ENCODE peak calls at places on chromosomes 12 and 14, in five cellular contexts. Y, M, V, J and K are unnamed samples.

GRCh38 chr12:101343893-101344292 is 63.7 kb downstream of the ARL1 start:
- DNase-seq in M (no peak), V (no peak), Y (no peak), J (no peak), K (no peak)

GRCh38 chr12:21771311-21771710 is 3.2 kb downstream of the KCNJ8 start:
- DNase-seq in V (no peak), Y (no peak), J (no peak), M (no peak), K (no peak)

GRCh38 chr14:31937730-31938346 is 139.3 kb upstream of the ARHGAP5 start:
- DNase-seq in M (peak), V (peak), J (peak), Y (peak), K (peak)

GRCh38 chr14:72643317-72643801 is 250.5 kb downstream of the DPF3 start:
- DNase-seq in Y (peak), J (no peak), V (no peak), M (no peak), K (peak)

GRCh38 chr14:99289394-99290189 is 17.6 kb upstream of the BCL11B start:
- DNase-seq in Y (no peak), J (no peak), V (no peak), M (no peak), K (no peak)

GRCh38 chr12:113805201-113805600 is 160.9 kb downstream of the RBM19 start:
- DNase-seq in M (no peak), V (no peak), Y (no peak), J (no peak), K (no peak)

GRCh38 chr14:64806202-64806861 is 73.4 kb downstream of the SPTB start:
- DNase-seq in M (no peak), V (no peak), Y (no peak), J (no peak), K (no peak)

GRCh38 chr14:100688598-100689499 is 37.8 kb upstream of the DLK1 start:
- DNase-seq in M (no peak), V (no peak), J (peak), Y (peak), K (no peak)

GRCh38 chr14:92677087-92677668 is 71.2 kb downstream of the LGMN start:
- DNase-seq in M (no peak), Y (no peak), J (peak), V (no peak), K (no peak)

GRCh38 chr12:110591508-110592051 is 8.5 kb upstream of the PPTC7 start:
- DNase-seq in V (no peak), Y (no peak), J (no peak), M (no peak), K (no peak)

GRCh38 chr12:127619869-127620769 is 646.9 kb upstream of the TMEM132C start:
- DNase-seq in J (no peak), M (no peak), V (no peak), Y (no peak), K (no peak)

GRCh38 chr12:92065018-92065499 is 80.6 kb downstream of the BTG1 start:
- DNase-seq in J (no peak), M (no peak), V (no peak), Y (no peak), K (peak)

GRCh38 chr14:66228267-66228970 is 257.8 kb upstream of the CCDC196 start:
- DNase-seq in V (no peak), M (no peak), J (no peak), Y (no peak), K (no peak)

GRCh38 chr12:95202691-95203476 is 14.4 kb downstream of the FGD6 start:
- DNase-seq in M (no peak), Y (peak), J (peak), V (no peak), K (no peak)

GRCh38 chr14:49692191-49692757 is 646 bp upstream of the KLHDC1 start:
- DNase-seq in J (no peak), M (no peak), V (no peak), Y (no peak), K (no peak)

GRCh38 chr12:22729898-22730443 is 105.0 kb downstream of the ETNK1 start:
- DNase-seq in Y (no peak), V (no peak), M (no peak), J (peak), K (no peak)

GRCh38 chr12:6871052-6871957 is 1.8 kb downstream of the SPSB2 start:
- DNase-seq in Y (peak), J (no peak), M (peak), V (no peak), K (no peak)

GRCh38 chr14:77565289-77566081 is 51.0 kb downstream of the SPTLC2 start:
- DNase-seq in J (peak), Y (no peak), V (no peak), M (no peak), K (no peak)

GRCh38 chr14:92731622-92732021 is 16.8 kb downstream of the LGMN start:
- DNase-seq in M (no peak), Y (no peak), V (no peak), J (no peak), K (no peak)

GRCh38 chr12:48947727-48948126 is 9.6 kb downstream of the ARF3 start:
- DNase-seq in J (no peak), M (no peak), V (no peak), Y (no peak), K (no peak)

GRCh38 chr12:14868916-14869315 is 16.7 kb downstream of the MGP start:
- DNase-seq in Y (no peak), M (no peak), V (no peak), J (no peak), K (no peak)

GRCh38 chr14:37591941-37592287 is 3.1 kb downstream of the FOXA1 start:
- DNase-seq in J (no peak), M (peak), Y (no peak), V (no peak), K (no peak)

GRCh38 chr12:12546314-12546772 is 16.3 kb downstream of the DUSP16 start:
- DNase-seq in Y (no peak), J (no peak), V (no peak), M (no peak), K (no peak)

GRCh38 chr14:91253795-91254323 is 9.4 kb upstream of the GPR68 start:
- DNase-seq in V (no peak), J (no peak), Y (no peak), M (peak), K (no peak)

GRCh38 chr12:14310866-14311265 is 54.6 kb upstream of the ATF7IP start:
- DNase-seq in J (no peak), M (no peak), V (no peak), Y (no peak), K (no peak)

GRCh38 chr12:105933671-105934665 is 204.8 kb downstream of the NUAK1 start:
- DNase-seq in Y (peak), J (no peak), V (no peak), M (no peak), K (peak)

GRCh38 chr14:63770187-63770807 is 42.4 kb upstream of the SGPP1 start:
- DNase-seq in J (peak), V (peak), M (no peak), Y (peak), K (peak)

GRCh38 chr12:111298583-111299436 is 70.1 kb downstream of the PHETA1 start:
- DNase-seq in V (peak), M (peak), Y (peak), J (peak), K (peak)

GRCh38 chr14:92353447-92353846 is 30.5 kb downstream of the SLC24A4 start:
- DNase-seq in Y (no peak), J (no peak), V (no peak), M (no peak), K (no peak)

GRCh38 chr12:53974084-53975018 is at the start of gene HOTAIR:
- DNase-seq in J (no peak), M (no peak), V (no peak), Y (peak), K (no peak)

GRCh38 chr12:66352197-66352596 is 49.9 kb downstream of the HELB start:
- DNase-seq in V (peak), Y (peak), J (peak), M (peak), K (no peak)

GRCh38 chr14:60965402-60965801 is 15.5 kb downstream of the TRMT5 start:
- DNase-seq in M (no peak), Y (no peak), V (no peak), J (no peak), K (no peak)

GRCh38 chr12:4939418-4940023 is 29.8 kb downstream of the KCNA1 start:
- DNase-seq in J (no peak), M (no peak), V (no peak), Y (no peak), K (no peak)

GRCh38 chr14:78673845-78674244 is 503.7 kb downstream of the NRXN3 start:
- DNase-seq in J (no peak), M (no peak), Y (no peak), V (no peak), K (no peak)

GRCh38 chr12:41724216-41724615 is 420.5 kb downstream of the GXYLT1 start:
- DNase-seq in J (no peak), V (no peak), M (no peak), Y (no peak), K (no peak)